ENCODE peak calls at places on chromosomes 13 and 19, in nine cellular contexts. S, W, G, H, R, M, B, L and F are unnamed samples. For H3K27me3, the result is how much of the 10 kb centered on the place peaks cover.

GRCh38 chr13:62294210-62294609 is 878.6 kb upstream of the PCDH20 start:
- DNase-seq in W (no peak), B (no peak), S (no peak), L (no peak), R (no peak), G (no peak), H (no peak), M (no peak), F (no peak)

GRCh38 chr19:15464394-15465385 is at the start of gene RASAL3:
- DNase-seq in R (no peak), B (no peak), S (peak), H (peak), G (peak), W (no peak), M (no peak), L (no peak), F (no peak)

GRCh38 chr13:24502567-24503375 is 9.8 kb downstream of the PARP4 start:
- DNase-seq in G (no peak), L (peak), M (peak), H (peak), S (no peak), W (peak), B (no peak), R (peak), F (no peak)

GRCh38 chr13:101919541-101920306 is 467.2 kb downstream of the ITGBL1 start:
- DNase-seq in M (no peak), L (no peak), W (peak), G (no peak), B (no peak), S (no peak), H (peak), R (peak), F (no peak)

GRCh38 chr13:52838433-52839107 is 9.9 kb downstream of the PCDH8 start:
- DNase-seq in L (no peak), B (no peak), G (no peak), S (no peak), M (no peak), H (no peak), R (no peak), W (peak), F (no peak)

GRCh38 chr19:51131780-51132680 is 7.3 kb downstream of the SIGLEC9 start:
- DNase-seq in H (peak), R (peak), M (no peak), B (no peak), S (no peak), W (peak), G (no peak), L (no peak), F (peak)

GRCh38 chr13:93039131-93039530 is 187.5 kb upstream of the GPC6 start:
- DNase-seq in R (no peak), L (no peak), G (no peak), B (no peak), W (no peak), H (no peak), S (no peak), M (no peak), F (no peak)

GRCh38 chr19:16367269-16367683 is 42.6 kb downstream of the KLF2 start:
- DNase-seq in R (no peak), S (peak), M (no peak), H (no peak), B (no peak), L (no peak), W (no peak), G (peak), F (no peak)

GRCh38 chr13:24671367-24672117 is 8.7 kb upstream of the ATP12A start:
- DNase-seq in S (no peak), B (no peak), G (no peak), M (peak), R (no peak), H (no peak), L (no peak), W (peak), F (peak)

GRCh38 chr13:38637576-38637975 is 49.3 kb upstream of the FREM2 start:
- DNase-seq in R (no peak), S (no peak), W (no peak), H (no peak), B (no peak), L (no peak), G (no peak), M (no peak), F (no peak)

GRCh38 chr13:113820813-113821651 is 42.8 kb downstream of the GAS6 start:
- DNase-seq in S (no peak), G (no peak), W (no peak), B (peak), L (no peak), H (peak), R (peak), M (peak), F (peak)

GRCh38 chr13:31301119-31301518 is 101.3 kb downstream of the B3GLCT start:
- DNase-seq in H (no peak), G (no peak), S (no peak), W (no peak), B (no peak), M (no peak), R (no peak), L (no peak), F (no peak)

GRCh38 chr13:51479199-51479523 is 26.3 kb upstream of the INTS6 start:
- DNase-seq in B (no peak), H (no peak), R (no peak), W (no peak), S (no peak), L (no peak), G (no peak), M (no peak), F (no peak)

GRCh38 chr13:97879646-97880297 is 73.7 kb upstream of the IPO5 start:
- DNase-seq in M (peak), R (no peak), G (no peak), W (no peak), B (no peak), S (no peak), H (no peak), L (no peak), F (no peak)

GRCh38 chr13:43804461-43805070 is 17.8 kb upstream of the ENOX1 start:
- DNase-seq in H (no peak), B (no peak), L (no peak), S (peak), G (no peak), R (no peak), M (peak), W (peak), F (peak)

GRCh38 chr13:55664178-55664577 is 1476.5 kb upstream of the PRR20A start:
- DNase-seq in H (no peak), L (no peak), W (no peak), S (no peak), M (no peak), R (no peak), B (no peak), G (no peak), F (no peak)

GRCh38 chr13:102033719-102034446 is 368.0 kb downstream of the FGF14 start:
- DNase-seq in W (peak), S (no peak), L (no peak), B (no peak), M (no peak), R (no peak), G (no peak), H (no peak), F (no peak)

GRCh38 chr13:96925466-96925865 is 68.8 kb downstream of the OXGR1 start:
- DNase-seq in M (no peak), R (no peak), G (no peak), S (no peak), B (no peak), W (no peak), H (no peak), L (no peak), F (no peak)

GRCh38 chr19:33675501-33676124 is 53.9 kb downstream of the CHST8 start:
- DNase-seq in B (peak), H (no peak), S (no peak), W (peak), M (no peak), L (no peak), G (no peak), R (no peak), F (no peak)

GRCh38 chr19:52492201-52492960 is 35.1 kb upstream of the ZNF808 start:
- DNase-seq in H (no peak), S (no peak), G (no peak), L (no peak), W (peak), R (no peak), B (no peak), M (no peak), F (no peak)

GRCh38 chr13:36480726-36481485 is 48.6 kb downstream of the CCNA1 start:
- DNase-seq in W (no peak), B (no peak), H (no peak), M (no peak), L (no peak), S (no peak), G (no peak), R (no peak), F (no peak)

GRCh38 chr13:27131202-27131623 is 40.4 kb downstream of the USP12 start:
- DNase-seq in R (no peak), H (no peak), G (peak), W (no peak), B (no peak), M (peak), L (no peak), S (peak), F (no peak)

GRCh38 chr13:95628488-95628887 is 16.0 kb downstream of the DZIP1 start:
- DNase-seq in S (no peak), B (no peak), L (no peak), R (no peak), W (no peak), G (no peak), H (no peak), M (no peak), F (no peak)

GRCh38 chr13:23007430-23007829 is 173.3 kb upstream of the SGCG start:
- DNase-seq in W (no peak), B (no peak), L (no peak), S (no peak), G (no peak), H (no peak), R (peak), M (no peak), F (no peak)

GRCh38 chr13:83088858-83089257 is 793.4 kb downstream of the SLITRK1 start:
- DNase-seq in M (no peak), B (no peak), S (no peak), H (no peak), R (no peak), W (no peak), L (no peak), G (no peak), F (no peak)

GRCh38 chr13:97659602-97660001 is 225.6 kb downstream of the RAP2A start:
- DNase-seq in R (no peak), M (no peak), G (no peak), H (no peak), B (no peak), S (no peak), L (no peak), W (peak), F (peak)

GRCh38 chr13:101019126-101019525 is 344.5 kb upstream of the TMTC4 start:
- DNase-seq in W (no peak), H (no peak), B (no peak), S (no peak), R (no peak), L (no peak), M (peak), G (no peak), F (no peak)

GRCh38 chr13:25988655-25989054 is 63.2 kb downstream of the SHISA2 start:
- DNase-seq in G (no peak), H (no peak), M (no peak), B (no peak), L (no peak), R (no peak), S (no peak), W (no peak), F (no peak)

GRCh38 chr13:24341439-24341838 is 32.1 kb downstream of the C1QTNF9 start:
- DNase-seq in G (no peak), M (no peak), B (no peak), S (no peak), L (no peak), R (no peak), W (no peak), H (no peak), F (no peak)

GRCh38 chr19:48844472-48844871 is 8.2 kb upstream of the HSD17B14 start:
- DNase-seq in G (no peak), L (no peak), W (peak), R (no peak), S (no peak), H (no peak), B (no peak), M (peak), F (no peak)

GRCh38 chr13:58300224-58300623 is 668.7 kb downstream of the PCDH17 start:
- DNase-seq in S (no peak), W (no peak), R (no peak), B (no peak), G (no peak), L (no peak), M (no peak), H (no peak), F (no peak)

GRCh38 chr19:55196803-55197202 is 12.5 kb downstream of the PTPRH start:
- DNase-seq in H (no peak), M (no peak), L (no peak), W (no peak), R (no peak), B (no peak), G (no peak), S (no peak), F (no peak)

GRCh38 chr13:93420887-93421286 is 194.3 kb downstream of the GPC6 start:
- DNase-seq in G (no peak), L (no peak), M (no peak), S (no peak), R (no peak), W (no peak), H (no peak), B (no peak), F (no peak)

GRCh38 chr19:19134687-19135158 is 3.6 kb downstream of the TMEM161A start:
- DNase-seq in M (no peak), H (no peak), W (peak), G (peak), B (no peak), R (peak), L (no peak), S (no peak), F (no peak)

GRCh38 chr19:1168877-1169791 is 4.9 kb downstream of the SBNO2 start:
- DNase-seq in S (no peak), G (no peak), B (no peak), H (no peak), L (peak), W (no peak), M (peak), R (no peak), F (peak)

GRCh38 chr13:78562237-78562889 is 41.0 kb downstream of the POU4F1 start:
- DNase-seq in L (no peak), R (no peak), H (no peak), S (no peak), G (no peak), M (no peak), W (no peak), B (no peak), F (no peak)

GRCh38 chr19:34096020-34096915 is 76.0 kb upstream of the LSM14A start:
- DNase-seq in W (peak), H (no peak), G (no peak), S (no peak), L (no peak), M (peak), R (no peak), B (no peak), F (no peak)

GRCh38 chr13:108086678-108087077 is 128.7 kb downstream of the LIG4 start:
- DNase-seq in W (peak), M (no peak), R (no peak), S (no peak), H (no peak), B (no peak), G (no peak), L (no peak), F (peak)
- TF ChIP-seq CTCF in W (peak), M (peak), R (no peak), S (peak), H (no peak), B (peak), G (no peak), L (no peak), F (no peak)

GRCh38 chr13:28494537-28494860 is 429 bp downstream of the FLT1 start:
- DNase-seq in L (no peak), G (no peak), R (no peak), M (no peak), S (no peak), B (no peak), H (no peak), W (peak), F (no peak)
- H3K27me3 ChIP-seq in L (under half), G (half or more), R (half or more), M (half or more), S (under half), B (half or more), H (half or more), W (half or more), F (under half)

DNA sequence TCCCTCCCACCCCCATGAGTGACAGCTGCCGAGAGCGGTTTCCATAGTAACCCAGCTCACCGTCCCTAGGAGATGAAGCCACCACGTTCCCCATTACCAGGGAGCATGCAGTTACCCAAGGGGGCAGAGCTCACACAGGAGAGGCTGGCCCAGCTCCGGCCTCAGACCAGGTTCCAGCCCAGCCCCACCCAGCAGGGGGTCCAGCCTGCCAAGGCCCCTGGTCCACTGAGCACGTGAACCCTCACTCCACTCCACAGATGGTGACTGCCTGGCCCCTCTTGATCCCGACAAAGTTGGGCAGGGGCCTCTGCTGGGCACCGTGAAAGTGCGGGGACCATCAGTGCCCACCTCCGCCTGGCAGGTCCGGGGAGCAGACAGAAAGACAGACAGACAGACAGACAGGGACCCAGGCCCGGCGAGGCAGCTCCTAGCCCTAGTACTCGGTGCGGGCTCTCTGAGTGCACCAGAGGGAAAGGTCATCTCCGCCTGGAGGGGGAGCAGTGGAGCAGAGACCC is 50.7 kb downstream of the CELF5 start:
- DNase-seq in W (peak), R (no peak), S (no peak), M (no peak), B (no peak), G (no peak), L (no peak), H (no peak), F (peak)
- TF ChIP-seq CTCF in W (no peak), R (no peak), S (no peak), M (no peak), B (no peak), G (no peak), L (no peak), H (no peak), F (no peak)

GRCh38 chr19:29923653-29924052 is 18.4 kb upstream of the URI1 start:
- DNase-seq in W (no peak), G (no peak), M (no peak), H (no peak), R (no peak), B (no peak), S (no peak), L (no peak), F (no peak)

GRCh38 chr19:29926801-29927200 is 15.2 kb upstream of the URI1 start:
- DNase-seq in H (no peak), G (no peak), S (no peak), M (no peak), W (no peak), B (no peak), R (no peak), L (no peak), F (no peak)

GRCh38 chr19:29928831-29929230 is 13.2 kb upstream of the URI1 start:
- DNase-seq in R (no peak), S (peak), W (no peak), G (no peak), M (no peak), L (no peak), H (no peak), B (no peak), F (no peak)

GRCh38 chr19:29926031-29926430 is 16.0 kb upstream of the URI1 start:
- DNase-seq in B (no peak), R (no peak), S (no peak), H (no peak), L (no peak), W (no peak), G (no peak), M (no peak), F (no peak)

GRCh38 chr19:29927944-29928669 is 13.9 kb upstream of the URI1 start:
- DNase-seq in L (no peak), R (no peak), W (peak), M (no peak), S (peak), B (no peak), G (no peak), H (no peak), F (no peak)
- H3K27me3 ChIP-seq in L (under half), R (under half), W (under half), M (under half), S (under half), B (under half), G (under half), H (under half), F (under half)

DNA sequence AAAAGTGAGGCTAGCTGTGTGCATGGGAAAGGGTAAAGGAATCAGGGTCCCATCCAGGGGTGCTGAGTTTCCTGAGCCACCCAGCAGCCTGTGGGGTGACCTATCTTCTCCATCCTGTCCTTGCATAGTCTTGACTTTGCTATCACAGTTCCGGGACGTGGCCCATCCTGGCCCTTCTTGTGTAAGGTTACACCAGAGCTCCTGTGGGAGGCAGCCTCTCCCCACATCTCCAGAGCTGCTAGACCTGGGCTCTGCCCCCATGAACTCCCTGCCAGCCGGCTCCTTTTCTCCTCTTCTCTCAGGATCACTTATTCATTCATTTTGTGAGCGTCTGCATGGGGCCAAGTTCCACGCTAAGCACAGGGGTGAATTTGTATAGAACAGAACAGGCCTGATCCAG is 238.9 kb downstream of the TSHZ3 start:
- DNase-seq in S (no peak), R (no peak), G (no peak), B (no peak), H (no peak), M (no peak), L (no peak), W (peak), F (no peak)
- TF ChIP-seq CTCF in S (no peak), R (peak), G (no peak), B (no peak), H (peak), M (no peak), L (no peak), W (peak), F (peak)

GRCh38 chr19:14078406-14078805 is 5.8 kb downstream of the MISP3 start:
- DNase-seq in L (no peak), R (no peak), H (no peak), B (no peak), W (no peak), M (no peak), G (no peak), S (no peak), F (no peak)

GRCh38 chr19:14082675-14082960 is 3.0 kb downstream of the C19orf67 start:
- DNase-seq in G (no peak), R (no peak), H (no peak), S (no peak), L (no peak), M (no peak), B (no peak), W (no peak), F (no peak)

GRCh38 chr19:14081797-14082674 is 3.5 kb downstream of the C19orf67 start:
- DNase-seq in R (peak), H (peak), B (no peak), L (peak), M (no peak), S (no peak), G (no peak), W (peak), F (peak)

GRCh38 chr19:14085309-14085995 is at the start of gene C19orf67:
- DNase-seq in L (no peak), R (no peak), H (no peak), M (no peak), W (peak), G (no peak), S (no peak), B (no peak), F (no peak)

DNA sequence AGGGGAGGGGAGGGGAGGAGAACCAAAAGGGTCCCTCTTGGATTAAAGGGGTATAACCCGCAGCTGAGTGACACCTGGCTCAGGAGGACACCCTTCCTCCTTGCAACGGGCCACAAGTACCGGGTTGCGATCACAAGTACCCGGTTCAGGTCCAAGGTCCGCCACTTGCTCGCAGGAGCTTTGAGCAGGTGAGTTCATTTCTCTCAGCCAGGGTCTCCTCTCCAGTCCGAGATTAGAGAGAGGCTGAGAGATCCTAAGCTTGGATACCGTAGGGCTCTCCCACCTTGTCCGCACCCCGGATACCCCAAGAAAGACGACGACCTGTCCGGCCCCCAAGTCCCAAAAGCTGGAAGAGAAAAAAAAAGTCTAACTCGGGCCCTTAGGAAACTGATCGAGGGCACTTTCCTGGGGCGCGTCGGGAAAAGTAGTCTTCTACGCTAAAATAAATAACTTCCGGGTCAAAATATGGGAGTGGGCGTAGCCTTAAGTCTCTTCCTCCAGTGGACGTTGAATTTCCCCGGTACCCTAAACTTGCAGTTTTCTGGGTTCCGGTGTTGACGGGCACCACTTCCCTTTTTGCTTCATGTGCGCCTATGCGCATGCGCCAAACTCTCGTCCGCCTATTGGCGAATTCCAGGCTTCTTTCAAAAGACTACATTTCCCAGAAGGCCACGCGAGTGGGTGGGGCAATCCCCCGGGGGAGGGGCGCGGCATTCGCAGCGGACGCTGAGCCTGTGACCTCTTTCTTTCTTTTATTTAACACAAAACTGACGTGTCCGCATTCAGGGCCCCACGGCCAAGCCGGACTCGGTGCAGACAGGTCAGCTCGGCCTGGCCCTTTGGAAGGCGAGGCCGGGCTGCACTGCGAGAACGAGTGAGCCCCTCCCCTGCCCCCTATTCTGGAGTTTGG is 4.4 kb downstream of the C19orf67 start:
- DNase-seq in S (peak), H (peak), W (peak), B (peak), L (peak), M (peak), R (peak), G (peak), F (peak)
- H3K27me3 ChIP-seq in S (under half), H (under half), W (half or more), B (under half), L (under half), M (under half), R (under half), G (under half), F (under half)